ENCODE peak calls at places on chromosome 4, in seven cellular contexts. S is A549; I is left lung; F is suprapubic skin; Q is CD4-positive, alpha-beta T cell; C is substantia nigra; U is endodermal cell. W is an unnamed sample.

GRCh38 chr4:24800273-24800880 is 5.0 kb downstream of the SOD3 start:
- DNase-seq in S (no peak), I (no peak), F (no peak), Q (no peak), C (no peak), U (peak), W (peak)

GRCh38 chr4:38664704-38665401 is 854 bp downstream of the KLF3 start:
- DNase-seq in S (peak), I (peak), F (peak), Q (peak), C (peak), U (peak), W (peak)

GRCh38 chr4:82139287-82139686 is 234.5 kb downstream of the HNRNPD start:
- DNase-seq in S (no peak), I (no peak), F (no peak), Q (no peak), C (no peak), U (no peak), W (no peak)

GRCh38 chr4:166198921-166199320 is 325.9 kb downstream of the TLL1 start:
- DNase-seq in S (no peak), I (no peak), F (no peak), Q (no peak), C (no peak), U (no peak), W (no peak)

GRCh38 chr4:119646347-119647071 is 17.9 kb upstream of the PDE5A start:
- DNase-seq in S (no peak), I (no peak), F (no peak), Q (no peak), C (no peak), U (no peak), W (no peak)

GRCh38 chr4:98518555-98519267 is 139.7 kb downstream of the TSPAN5 start:
- DNase-seq in S (no peak), I (no peak), F (no peak), Q (no peak), C (no peak), U (no peak), W (no peak)

GRCh38 chr4:174156239-174156826 is 127.1 kb downstream of the FBXO8 start:
- DNase-seq in S (peak), I (no peak), F (no peak), Q (no peak), C (no peak), U (no peak), W (peak)

GRCh38 chr4:15712214-15712613 is 9.3 kb downstream of the BST1 start:
- DNase-seq in S (no peak), I (no peak), F (no peak), Q (no peak), C (no peak), U (no peak), W (no peak)

GRCh38 chr4:162645381-162645780 is 481.6 kb upstream of the FSTL5 start:
- DNase-seq in S (peak), I (no peak), F (no peak), Q (no peak), C (no peak), U (no peak), W (peak)

GRCh38 chr4:176726803-176727202 is 65.9 kb downstream of the VEGFC start:
- DNase-seq in S (no peak), I (no peak), F (no peak), Q (no peak), C (no peak), U (no peak), W (no peak)

GRCh38 chr4:2402053-2402452 is 16.4 kb downstream of the ZFYVE28 start:
- DNase-seq in S (peak), I (peak), F (no peak), Q (peak), C (peak), U (peak), W (peak)

GRCh38 chr4:81032805-81033684 is 2.5 kb downstream of the BMP3 start:
- DNase-seq in S (no peak), I (no peak), F (no peak), Q (no peak), C (no peak), U (no peak), W (peak)

GRCh38 chr4:81030617-81031388 is at the start of gene BMP3:
- DNase-seq in S (peak), I (peak), F (no peak), Q (no peak), C (no peak), U (peak), W (peak)

GRCh38 chr4:81030061-81030616 is 369 bp upstream of the BMP3 start:
- DNase-seq in S (no peak), I (no peak), F (no peak), Q (no peak), C (no peak), U (no peak), W (peak)

GRCh38 chr4:81031389-81032173 is 1.1 kb downstream of the BMP3 start:
- DNase-seq in S (no peak), I (peak), F (no peak), Q (no peak), C (no peak), U (peak), W (peak)

GRCh38 chr4:81032174-81032551 is 1.7 kb downstream of the BMP3 start:
- DNase-seq in S (no peak), I (no peak), F (no peak), Q (no peak), C (no peak), U (peak), W (peak)
- H3K27ac ChIP-seq in S (no peak), I (no peak), F (no peak), Q (no peak), C (no peak), U (no peak), W (no peak)

GRCh38 chr4:156832886-156833285 is 138.7 kb downstream of the PDGFC start:
- DNase-seq in S (no peak), I (no peak), F (no peak), Q (no peak), C (no peak), U (no peak), W (no peak)
- H3K27ac ChIP-seq in S (no peak), I (no peak), F (no peak), Q (no peak), C (no peak), U (no peak), W (no peak)

DNA sequence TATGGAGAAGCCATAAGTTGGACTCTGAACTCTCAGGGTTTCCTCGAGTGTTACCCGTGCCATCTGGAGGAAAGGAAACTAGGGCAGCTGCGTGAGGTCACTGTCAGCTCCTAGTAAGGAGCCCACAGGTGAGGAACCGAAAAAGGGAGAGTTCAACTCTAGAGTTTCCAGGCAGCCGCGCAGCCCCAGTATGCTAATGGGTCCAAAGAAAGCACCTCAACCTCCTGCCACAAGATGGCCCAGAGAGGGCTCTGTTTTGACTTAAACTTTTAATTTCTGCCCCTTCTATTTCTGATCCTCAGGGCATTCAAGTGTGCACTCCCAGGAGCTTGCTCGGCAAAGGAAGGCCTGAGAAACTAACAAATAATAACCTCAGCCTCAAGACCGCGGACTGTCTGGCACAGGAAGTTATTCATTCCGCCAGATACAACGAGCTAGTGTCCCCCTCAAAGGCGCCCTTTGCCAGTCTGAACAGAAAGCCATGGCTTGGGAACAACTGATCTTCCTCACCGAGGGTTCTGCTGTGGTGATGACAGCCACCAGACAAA is 13.9 kb downstream of the SCARB2 start:
- DNase-seq in S (no peak), I (no peak), F (no peak), Q (no peak), C (peak), U (peak), W (no peak)
- H3K27ac ChIP-seq in S (no peak), I (peak), F (peak), Q (no peak), C (peak), U (no peak), W (no peak)

DNA sequence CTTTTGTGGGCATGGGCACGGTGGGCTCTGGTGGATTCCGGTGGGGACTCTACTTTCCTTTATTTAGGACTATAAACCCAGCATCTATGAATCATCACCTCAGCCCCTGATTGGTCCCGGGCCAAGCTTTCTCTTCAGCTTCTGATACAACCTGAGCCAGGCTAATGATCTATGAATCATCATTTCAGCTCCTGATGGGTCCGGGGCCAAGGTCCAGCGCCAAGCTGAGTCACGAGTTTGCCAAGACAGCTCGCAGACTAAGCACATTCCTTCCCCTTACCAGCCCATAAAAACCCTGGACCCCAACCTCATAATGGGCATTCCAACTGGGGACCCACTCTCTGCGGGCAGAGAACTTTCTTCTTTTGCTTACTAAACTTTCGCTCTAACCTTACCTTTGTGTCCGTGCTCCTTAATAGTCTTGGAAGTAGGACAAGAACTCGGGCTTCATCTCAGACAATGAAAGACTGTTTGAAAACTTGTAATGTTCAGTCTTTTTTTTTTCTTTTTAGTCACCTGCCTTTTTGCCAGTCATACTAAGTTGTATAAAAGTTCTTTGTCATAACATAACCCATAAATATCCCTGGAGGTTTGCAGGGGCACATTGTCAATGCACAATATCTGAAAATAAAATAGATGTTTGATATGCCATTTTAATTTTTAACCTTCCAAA is 904.9 kb upstream of the EPHA5 start:
- DNase-seq in S (peak), I (no peak), F (no peak), Q (no peak), C (no peak), U (no peak), W (no peak)
- H3K27ac ChIP-seq in S (peak), I (no peak), F (no peak), Q (no peak), C (no peak), U (no peak), W (no peak)

GRCh38 chr4:57074753-57075152 is 35.4 kb downstream of the IGFBP7 start:
- DNase-seq in S (peak), I (no peak), F (no peak), Q (no peak), C (no peak), U (peak), W (no peak)

GRCh38 chr4:57077550-57078311 is 32.5 kb downstream of the IGFBP7 start:
- DNase-seq in S (peak), I (no peak), F (no peak), Q (no peak), C (no peak), U (peak), W (no peak)

GRCh38 chr4:57073559-57073958 is 36.6 kb downstream of the IGFBP7 start:
- DNase-seq in S (no peak), I (no peak), F (no peak), Q (no peak), C (no peak), U (no peak), W (no peak)

GRCh38 chr4:57076646-57077045 is 33.5 kb downstream of the IGFBP7 start:
- DNase-seq in S (no peak), I (no peak), F (no peak), Q (no peak), C (no peak), U (no peak), W (no peak)

DNA sequence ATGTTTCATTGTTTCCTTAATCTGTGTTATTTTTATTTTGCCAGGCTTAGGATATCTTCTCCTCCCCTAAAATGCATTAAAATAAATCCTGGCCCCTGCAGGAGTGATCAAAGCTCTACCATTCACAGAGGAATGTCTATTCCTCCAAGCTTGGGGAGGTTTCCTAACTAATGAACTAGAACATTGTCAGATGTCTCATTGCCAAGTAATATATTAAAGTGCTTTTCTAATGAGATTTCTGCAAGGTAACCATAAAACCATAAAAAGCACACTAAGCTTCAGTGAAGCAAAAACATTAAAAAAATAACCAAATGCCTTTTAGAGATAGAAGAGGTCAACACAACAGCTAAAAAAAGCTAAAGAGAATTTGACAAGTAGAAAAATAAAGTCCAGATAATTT is 34.8 kb downstream of the IGFBP7 start:
- DNase-seq in S (no peak), I (no peak), F (no peak), Q (no peak), C (no peak), U (no peak), W (no peak)
- H3K27ac ChIP-seq in S (peak), I (no peak), F (no peak), Q (no peak), C (no peak), U (no peak), W (no peak)

GRCh38 chr4:13266687-13267086 is 217.5 kb downstream of the RAB28 start:
- DNase-seq in S (no peak), I (no peak), F (no peak), Q (no peak), C (no peak), U (no peak), W (no peak)
- H3K27ac ChIP-seq in S (no peak), I (no peak), F (no peak), Q (no peak), C (no peak), U (no peak), W (no peak)

GRCh38 chr4:150582881-150583286 is 933 bp downstream of the MAB21L2 start:
- DNase-seq in S (no peak), I (no peak), F (no peak), Q (no peak), C (no peak), U (peak), W (peak)

GRCh38 chr4:150581206-150581605 is 745 bp upstream of the MAB21L2 start:
- DNase-seq in S (no peak), I (no peak), F (no peak), Q (no peak), C (no peak), U (no peak), W (no peak)

GRCh38 chr4:150583287-150584197 is 1.6 kb downstream of the MAB21L2 start:
- DNase-seq in S (no peak), I (no peak), F (peak), Q (no peak), C (no peak), U (peak), W (peak)

GRCh38 chr4:150581611-150582010 is 340 bp upstream of the MAB21L2 start:
- DNase-seq in S (no peak), I (no peak), F (no peak), Q (no peak), C (no peak), U (peak), W (peak)

DNA sequence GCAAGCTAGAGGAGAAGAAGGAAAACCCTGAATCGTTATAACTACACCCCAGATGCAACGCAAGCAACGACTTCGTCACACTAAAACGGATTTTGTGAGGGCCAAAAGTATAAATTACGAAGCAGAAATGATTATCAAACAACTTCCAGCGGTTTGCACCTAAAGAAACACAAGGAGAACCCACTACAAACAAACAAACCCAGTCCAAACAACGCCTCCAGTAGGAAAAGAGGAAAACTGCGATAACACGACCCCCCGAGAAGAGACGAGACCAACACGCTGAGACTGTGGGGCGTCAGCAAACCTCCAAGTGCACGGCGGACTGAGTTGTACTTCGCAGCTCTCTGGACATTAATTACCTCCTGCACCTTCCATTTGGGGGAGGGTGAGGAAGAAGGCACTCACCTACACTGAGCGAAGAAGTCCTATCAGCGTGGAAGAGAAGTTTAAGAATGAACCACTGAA is at the start of gene MAB21L2:
- DNase-seq in S (no peak), I (no peak), F (no peak), Q (no peak), C (no peak), U (peak), W (peak)
- H3K27ac ChIP-seq in S (no peak), I (no peak), F (no peak), Q (no peak), C (no peak), U (no peak), W (no peak)

GRCh38 chr4:155405059-155405458 is 28.3 kb upstream of the MAP9 start:
- DNase-seq in S (no peak), I (no peak), F (no peak), Q (no peak), C (no peak), U (no peak), W (no peak)
- H3K27ac ChIP-seq in S (no peak), I (no peak), F (no peak), Q (no peak), C (no peak), U (no peak), W (no peak)